ENCODE peak calls at places on chromosome 20, in four cellular contexts. C, H, E and R are unnamed samples.

GRCh38 chr20:31675828-31676533 is 38.3 kb downstream of the COX4I2 start:
- DNase-seq in C (no peak), H (no peak), E (no peak), R (no peak)

GRCh38 chr20:19943021-19943659 is 74.0 kb upstream of the NAA20 start:
- DNase-seq in C (no peak), H (no peak), E (no peak), R (no peak)

GRCh38 chr20:18907353-18907752 is 93.8 kb downstream of the SCP2D1 start:
- DNase-seq in C (no peak), H (no peak), E (no peak), R (no peak)

GRCh38 chr20:14142964-14143627 is 147.8 kb downstream of the MACROD2 start:
- DNase-seq in C (no peak), H (no peak), E (no peak), R (no peak)

GRCh38 chr20:39109933-39110818 is 148.0 kb downstream of the DHX35 start:
- DNase-seq in C (no peak), H (no peak), E (no peak), R (no peak)

GRCh38 chr20:12984863-12985262 is 23.9 kb upstream of the SPTLC3 start:
- DNase-seq in C (no peak), H (no peak), E (no peak), R (no peak)

GRCh38 chr20:6583134-6583738 is 184.2 kb upstream of the BMP2 start:
- DNase-seq in C (no peak), H (no peak), E (no peak), R (peak; percentile 47)

GRCh38 chr20:45938727-45939438 is 4.4 kb downstream of the PCIF1 start:
- DNase-seq in C (peak; percentile 35), H (no peak), E (no peak), R (no peak)

GRCh38 chr20:25324412-25324811 is 66.2 kb downstream of the ABHD12 start:
- DNase-seq in C (no peak), H (no peak), E (peak; percentile 76), R (no peak)

DNA sequence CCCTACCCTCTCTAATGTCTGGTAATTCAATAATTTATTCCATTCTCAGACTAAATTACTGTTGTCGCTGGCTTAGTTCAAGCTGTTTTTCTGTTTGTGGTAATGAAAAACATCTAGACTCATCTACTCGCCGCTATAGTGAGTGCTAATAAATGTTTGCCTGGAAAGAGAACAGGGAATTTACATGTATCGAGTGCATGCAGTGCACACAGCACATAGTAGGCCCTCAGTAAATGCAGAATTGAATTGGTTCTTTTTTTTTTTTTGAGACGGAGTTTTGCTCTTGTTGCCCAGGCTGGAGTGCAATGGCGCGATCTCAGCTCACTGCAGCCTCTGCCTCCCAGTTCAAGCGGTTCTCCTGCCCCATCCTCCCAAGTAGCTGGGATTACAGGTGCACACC is 7.7 kb upstream of the NSFL1C start:
- DNase-seq in C (no peak), H (no peak), E (no peak), R (no peak)
- H3K4me1 ChIP-seq in C (no peaks in the 10 kb centered on the region), H (peaks cover 31% of the 10 kb centered on the region), E (peaks cover 3% of the 10 kb centered on the region), R (peaks cover 5% of the 10 kb centered on the region)

GRCh38 chr20:47318027-47318595 is 38.4 kb downstream of the ZMYND8 start:
- DNase-seq in C (peak; percentile 51), H (no peak), E (no peak), R (no peak)

GRCh38 chr20:47317127-47317895 is 39.2 kb downstream of the ZMYND8 start:
- DNase-seq in C (peak; percentile 63), H (peak; percentile 18), E (peak; percentile 96), R (peak; percentile 73)

GRCh38 chr20:47319517-47320252 is 36.8 kb downstream of the ZMYND8 start:
- DNase-seq in C (peak; percentile 54), H (no peak), E (peak; percentile 77), R (peak; percentile 29)

GRCh38 chr20:47316776-47317126 is 39.7 kb downstream of the ZMYND8 start:
- DNase-seq in C (no peak), H (no peak), E (no peak), R (no peak)

DNA sequence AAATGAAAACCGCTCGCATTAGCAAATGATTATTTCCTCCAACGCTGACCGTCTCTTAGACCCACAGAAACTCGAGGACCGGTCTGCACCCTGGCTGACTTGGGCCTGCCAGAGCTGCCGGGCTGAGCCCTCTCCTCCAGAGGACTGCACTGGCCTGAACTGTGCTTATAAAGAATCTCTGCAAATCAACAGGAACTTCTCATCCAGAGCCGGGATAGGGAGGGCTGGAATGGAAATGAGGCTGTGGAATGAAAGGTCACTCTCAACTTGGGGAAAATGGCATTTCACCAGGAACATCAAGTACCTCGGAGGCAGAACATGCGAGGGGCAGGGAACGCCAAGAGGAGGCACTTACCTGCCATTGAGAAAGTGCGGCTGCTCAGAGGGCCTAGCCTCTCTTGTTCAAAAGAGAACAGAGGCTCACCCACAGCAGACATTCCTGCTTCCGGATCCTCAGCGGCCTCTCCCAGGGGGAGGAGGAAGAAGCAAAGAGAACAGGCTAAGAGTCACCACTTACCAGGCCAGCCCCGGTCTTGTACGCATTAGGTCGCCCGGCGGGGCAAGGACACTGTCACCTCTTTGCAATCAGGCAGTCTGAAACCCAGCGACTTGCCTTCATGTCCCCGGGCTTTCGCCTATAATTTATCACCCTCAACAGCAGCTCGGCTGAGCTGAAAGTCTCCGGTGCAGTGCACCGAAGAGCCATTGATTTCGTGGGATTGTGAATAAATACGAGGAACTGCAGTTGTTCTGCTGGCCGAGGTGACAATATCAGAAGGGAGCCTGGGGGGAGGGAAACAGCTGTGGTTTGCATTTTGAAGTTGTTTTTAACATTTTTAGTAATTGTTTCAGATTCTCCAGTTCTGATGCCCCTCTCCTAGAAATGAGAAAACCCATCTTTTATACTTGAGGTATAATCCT is 37.6 kb downstream of the ZMYND8 start:
- DNase-seq in C (peak; percentile 55), H (no peak), E (peak; percentile 91), R (peak; percentile 76)
- H3K4me3 ChIP-seq in C (no peak overlapping the region), H (peak overlapping the region; percentile 53), E (peak overlapping the region; percentile 36), R (peak overlapping the region; percentile 33)

GRCh38 chr20:37353285-37353849 is 7.4 kb downstream of the SRC start:
- DNase-seq in C (no peak), H (no peak), E (no peak), R (no peak)
- H3K4me1 ChIP-seq in C (peaks cover 10% of the 10 kb centered on the region), H (peaks cover 48% of the 10 kb centered on the region), E (peaks cover 9% of the 10 kb centered on the region), R (peaks cover 51% of the 10 kb centered on the region)

DNA sequence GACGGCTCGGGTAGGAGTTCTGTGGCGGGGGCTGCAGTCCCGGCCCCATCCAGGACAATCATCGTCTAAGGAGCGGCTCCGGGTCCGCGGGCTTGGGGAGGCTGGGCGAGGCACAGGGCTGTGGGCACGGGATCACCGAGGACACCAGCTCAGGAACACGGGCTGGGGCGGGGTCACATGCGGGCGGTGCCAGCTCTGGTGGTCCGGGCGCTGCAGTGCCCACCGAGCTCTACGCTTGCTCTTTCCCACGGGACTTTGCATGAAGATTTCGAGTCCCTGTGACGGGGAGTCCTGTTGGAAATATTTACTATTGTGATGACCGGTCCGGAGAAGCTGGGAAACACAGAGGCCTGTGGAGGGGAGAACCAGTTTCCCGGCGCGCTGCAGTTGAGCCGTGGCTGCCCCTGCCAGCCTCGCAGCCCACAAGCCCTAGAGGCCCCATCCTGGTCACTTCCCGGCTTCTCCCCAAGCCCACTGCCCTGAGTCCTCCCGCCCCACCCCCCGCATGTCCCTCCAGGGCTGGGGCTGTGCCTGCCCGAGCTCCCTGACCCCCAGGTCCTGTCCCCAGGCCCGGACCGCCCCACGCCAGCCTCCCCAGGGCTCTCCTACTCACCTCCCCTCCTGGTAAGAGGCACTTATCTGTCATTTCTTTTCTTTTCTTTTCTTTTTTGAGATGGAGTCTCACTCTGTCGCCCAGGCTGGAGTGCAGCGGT is 20.7 kb downstream of the SLC17A9 start:
- DNase-seq in C (no peak), H (no peak), E (no peak), R (no peak)
- H3K4me3 ChIP-seq in C (no peak overlapping the region), H (peak overlapping the region; percentile 58), E (peak overlapping the region; percentile 18), R (peak overlapping the region; percentile 36)

GRCh38 chr20:57529160-57529585 is 4.2 kb upstream of the CTCFL start:
- DNase-seq in C (no peak), H (no peak), E (no peak), R (no peak)

GRCh38 chr20:57531986-57532566 is 7.1 kb upstream of the CTCFL start:
- DNase-seq in C (no peak), H (no peak), E (no peak), R (no peak)

GRCh38 chr20:57528148-57528547 is 3.2 kb upstream of the CTCFL start:
- DNase-seq in C (no peak), H (no peak), E (no peak), R (no peak)

GRCh38 chr20:57529810-57530209 is 4.9 kb upstream of the CTCFL start:
- DNase-seq in C (no peak), H (no peak), E (no peak), R (no peak)

GRCh38 chr20:57530327-57530981 is 5.5 kb upstream of the CTCFL start:
- DNase-seq in C (no peak), H (no peak), E (no peak), R (no peak)
- H3K4me1 ChIP-seq in C (peaks cover 2% of the 10 kb centered on the region), H (peaks cover 4% of the 10 kb centered on the region), E (no peaks in the 10 kb centered on the region), R (no peaks in the 10 kb centered on the region)

DNA sequence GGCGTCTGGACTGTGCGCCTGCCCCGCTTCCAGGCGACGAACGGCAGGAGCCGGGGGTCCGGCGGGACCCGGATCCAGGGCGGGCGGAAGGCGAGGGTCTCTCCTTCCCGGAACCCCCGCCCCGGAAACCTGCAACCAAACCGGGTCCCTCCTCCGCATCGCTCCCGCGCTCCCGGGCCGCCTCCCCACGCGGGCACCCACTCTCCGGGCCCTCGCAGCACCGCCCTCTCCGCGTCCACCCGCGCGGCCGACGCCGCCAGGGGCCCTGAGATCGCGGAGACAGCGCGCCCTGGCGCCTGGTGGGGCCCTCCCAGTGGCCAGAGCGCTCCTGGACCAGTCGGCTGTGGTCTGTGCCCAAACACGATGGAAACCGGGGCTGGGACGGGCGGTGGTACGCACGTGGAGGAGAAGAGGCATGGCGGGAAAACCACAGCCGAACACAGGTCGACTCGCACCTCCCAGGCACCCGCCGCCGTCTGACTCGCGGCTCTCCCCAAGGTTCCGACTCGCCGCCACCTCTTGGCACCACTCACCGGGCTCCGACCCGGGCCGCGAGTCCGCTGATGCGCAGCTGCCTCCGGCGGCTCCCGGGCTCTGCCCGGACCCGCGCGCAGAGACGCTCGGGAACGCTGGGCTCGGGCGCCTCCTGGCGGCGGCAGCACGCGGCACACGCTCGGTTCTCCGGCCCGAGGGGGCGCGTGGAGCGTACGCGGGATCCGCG is 7.9 kb downstream of the NKX2-2 start:
- DNase-seq in C (peak; percentile 36), H (no peak), E (no peak), R (peak; percentile 57)
- H3K4me3 ChIP-seq in C (no peak overlapping the region), H (peak overlapping the region; percentile 62), E (peak overlapping the region; percentile 53), R (peak overlapping the region; percentile 33)

GRCh38 chr20:50635676-50636600 is 55.4 kb downstream of the RIPOR3 start:
- DNase-seq in C (peak; percentile 72), H (no peak), E (peak; percentile 73), R (peak; percentile 74)
- H3K4me1 ChIP-seq in C (peaks cover 13% of the 10 kb centered on the region), H (peaks cover 19% of the 10 kb centered on the region), E (peaks cover 9% of the 10 kb centered on the region), R (peaks cover 12% of the 10 kb centered on the region)